ENCODE peak calls at places on chromosome 6, in eight cellular contexts. J, G, I, T, O, M, E and C are unnamed samples.
A peak's percentile ranks its signal among the peaks of the same experiment; 100 is the strongest.

GRCh38 chr6:166112580-166112979 is 55.1 kb downstream of the TBXT start:
- DNase-seq in M (peak; percentile 51), O (no peak), G (no peak), T (peak; percentile 80), J (no peak), E (peak; percentile 53), I (no peak), C (peak; percentile 48)

GRCh38 chr6:73800997-73801396 is 105.0 kb downstream of the CD109 start:
- DNase-seq in O (no peak), M (no peak), G (no peak), E (no peak), I (no peak), J (no peak), T (peak; percentile 39), C (no peak)

GRCh38 chr6:158662607-158663464 is 13.0 kb downstream of the SYTL3 start:
- DNase-seq in J (no peak), I (peak; percentile 77), O (no peak), G (no peak), E (peak; percentile 65), T (no peak), M (no peak), C (no peak)

GRCh38 chr6:149062653-149063348 is 254.7 kb upstream of the TAB2 start:
- DNase-seq in I (no peak), J (no peak), E (no peak), T (no peak), M (no peak), O (no peak), G (no peak), C (no peak)

GRCh38 chr6:29924731-29925130 is 17.6 kb upstream of the HLA-A start:
- DNase-seq in J (peak; percentile 51), E (no peak), T (no peak), O (no peak), I (no peak), M (no peak), G (no peak), C (no peak)

GRCh38 chr6:170250451-170250850 is 40.4 kb downstream of the DLL1 start:
- DNase-seq in E (no peak), J (no peak), I (no peak), G (no peak), O (no peak), M (no peak), T (no peak), C (no peak)

GRCh38 chr6:80767808-80768207 is 661.3 kb downstream of the BCKDHB start:
- DNase-seq in E (peak; percentile 88), T (peak; percentile 65), M (peak; percentile 80), G (no peak), J (peak; percentile 23), O (no peak), I (peak; percentile 89), C (peak; percentile 63)

GRCh38 chr6:132354517-132355167 is 46.6 kb downstream of the MOXD1 start:
- DNase-seq in O (no peak), J (no peak), T (peak; percentile 41), M (no peak), E (no peak), G (peak; percentile 33), I (no peak), C (no peak)

GRCh38 chr6:32803416-32803815 is 13.4 kb downstream of the HLA-DOB start:
- DNase-seq in G (no peak), I (no peak), O (no peak), T (no peak), M (no peak), E (no peak), J (no peak), C (no peak)

GRCh38 chr6:32807020-32807580 is 9.7 kb downstream of the HLA-DOB start:
- DNase-seq in O (no peak), E (no peak), M (no peak), I (no peak), J (no peak), G (no peak), T (no peak), C (no peak)
- TF ChIP-seq CTCF in O (peak; percentile 18), E (no peak), M (peak; percentile 10), I (no peak), J (no peak), G (no peak), T (no peak), C (no peak)

GRCh38 chr6:37362101-37362823 is 8.5 kb downstream of the RNF8 start:
- DNase-seq in G (no peak), E (no peak), M (no peak), O (no peak), J (no peak), T (no peak), I (no peak), C (no peak)
- TF ChIP-seq CTCF in G (no peak), E (no peak), M (no peak), O (no peak), J (no peak), T (no peak), I (no peak), C (no peak)

DNA sequence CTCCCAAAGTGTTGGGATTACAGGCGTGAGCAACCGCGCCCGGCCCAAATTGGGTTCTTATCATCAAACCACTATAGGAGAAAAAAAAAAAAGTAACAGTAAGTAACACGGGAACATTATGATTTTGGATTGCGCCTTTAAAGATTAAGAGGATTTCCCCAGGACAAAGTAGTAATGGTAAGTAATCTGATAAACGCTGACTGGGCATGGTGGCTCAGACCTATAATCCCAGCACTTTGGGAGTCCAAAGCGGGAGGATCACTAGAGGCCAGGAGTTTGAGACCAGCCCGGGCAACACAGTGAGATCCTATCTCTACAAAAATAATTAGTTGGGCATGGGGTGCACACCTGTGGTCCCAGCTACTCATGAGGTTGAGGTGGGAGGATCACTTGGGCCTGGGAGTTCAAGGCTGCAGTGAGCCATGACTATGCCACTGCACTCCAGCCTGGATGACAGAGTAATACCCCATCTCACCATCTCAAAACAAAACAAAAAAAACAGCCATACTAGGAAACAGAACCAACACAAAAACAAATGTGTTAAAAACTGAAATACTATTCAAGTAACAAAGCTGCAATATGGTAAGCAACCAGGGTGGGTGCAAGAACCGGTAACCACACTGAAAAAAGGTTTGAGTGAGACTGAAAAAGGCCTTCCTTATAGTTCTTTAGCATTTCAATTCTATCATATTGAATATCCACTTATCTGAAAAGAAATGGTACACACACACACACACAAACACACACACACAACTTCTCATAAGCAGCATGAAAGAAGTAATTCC is 8.2 kb downstream of the C6orf62 start:
- DNase-seq in M (no peak), T (no peak), I (no peak), E (no peak), G (no peak), J (no peak), O (no peak), C (no peak)
- TF ChIP-seq CTCF in M (no peak), T (no peak), I (no peak), E (no peak), G (no peak), J (no peak), O (no peak), C (no peak)

GRCh38 chr6:157380779-157381561 is at the start of gene ZDHHC14:
- DNase-seq in O (peak; percentile 73), I (peak; percentile 78), M (peak; percentile 77), E (peak; percentile 80), T (peak; percentile 84), J (peak; percentile 43), G (peak; percentile 87), C (peak; percentile 40)

GRCh38 chr6:157380458-157380778 is 572 bp upstream of the ZDHHC14 start:
- DNase-seq in I (no peak), T (no peak), M (no peak), O (no peak), J (no peak), G (peak; percentile 10), E (no peak), C (no peak)

GRCh38 chr6:157379656-157380457 is 1.1 kb upstream of the ZDHHC14 start:
- DNase-seq in E (peak; percentile 87), T (peak; percentile 90), M (peak; percentile 87), G (peak; percentile 86), J (peak; percentile 82), I (peak; percentile 89), O (peak; percentile 78), C (peak; percentile 44)

GRCh38 chr6:157383471-157383870 is 2.5 kb downstream of the ZDHHC14 start:
- DNase-seq in J (no peak), M (no peak), I (no peak), E (no peak), O (no peak), G (no peak), T (no peak), C (no peak)

DNA sequence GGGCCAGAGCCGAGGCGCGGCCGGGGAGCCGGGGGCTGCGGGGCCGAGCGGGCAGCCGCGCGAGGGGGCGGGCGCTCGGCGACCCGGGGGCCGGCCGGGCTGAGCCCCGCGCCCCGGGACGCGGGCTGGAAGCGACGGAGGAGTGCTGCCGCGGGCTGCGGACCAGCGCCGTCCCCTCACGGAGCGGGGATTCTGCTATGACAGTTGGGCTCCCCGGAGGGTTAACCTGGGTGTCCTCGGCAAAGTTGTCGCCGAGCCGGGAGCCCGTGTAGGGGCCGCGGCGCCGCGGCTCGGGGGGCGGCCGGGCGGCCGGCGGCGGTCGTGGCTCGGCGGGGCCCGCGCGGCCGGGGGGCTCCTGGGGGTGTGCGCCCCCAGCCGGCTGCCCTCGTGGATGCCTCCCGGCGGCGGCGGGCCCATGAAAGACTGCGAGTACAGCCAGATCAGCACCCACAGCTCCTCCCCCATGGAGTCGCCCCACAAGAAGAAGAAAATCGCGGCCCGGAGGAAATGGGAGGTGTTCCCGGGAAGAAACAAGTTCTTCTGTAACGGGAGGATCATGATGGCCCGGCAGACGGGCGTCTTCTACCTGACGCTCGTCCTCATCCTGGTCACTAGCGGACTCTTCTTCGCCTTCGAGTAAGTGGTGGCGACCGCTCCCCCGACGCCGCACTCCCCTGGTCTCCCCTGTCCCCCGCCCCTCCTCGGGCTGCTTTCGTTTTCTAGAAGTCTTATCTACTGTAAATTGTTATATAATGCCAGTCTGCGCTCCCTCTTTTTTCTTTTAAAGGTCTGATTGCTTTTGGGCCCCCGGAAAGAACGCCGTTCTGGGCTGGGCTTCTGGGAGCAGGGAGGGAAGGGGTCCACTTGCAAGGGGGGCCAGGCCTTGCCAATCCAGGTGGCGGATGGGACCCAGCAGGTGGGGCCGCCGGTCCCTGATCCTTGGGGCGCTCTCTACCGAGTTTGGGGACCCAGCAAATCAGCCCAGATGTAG is 936 bp downstream of the ZDHHC14 start:
- DNase-seq in I (peak; percentile 57), O (peak; percentile 36), E (peak; percentile 47), M (peak; percentile 41), T (peak; percentile 56), J (no peak), G (peak; percentile 63), C (no peak)
- TF ChIP-seq CTCF in I (no peak), O (peak; percentile 4), E (peak; percentile 24), M (no peak), T (no peak), J (no peak), G (no peak), C (peak; percentile 33)

DNA sequence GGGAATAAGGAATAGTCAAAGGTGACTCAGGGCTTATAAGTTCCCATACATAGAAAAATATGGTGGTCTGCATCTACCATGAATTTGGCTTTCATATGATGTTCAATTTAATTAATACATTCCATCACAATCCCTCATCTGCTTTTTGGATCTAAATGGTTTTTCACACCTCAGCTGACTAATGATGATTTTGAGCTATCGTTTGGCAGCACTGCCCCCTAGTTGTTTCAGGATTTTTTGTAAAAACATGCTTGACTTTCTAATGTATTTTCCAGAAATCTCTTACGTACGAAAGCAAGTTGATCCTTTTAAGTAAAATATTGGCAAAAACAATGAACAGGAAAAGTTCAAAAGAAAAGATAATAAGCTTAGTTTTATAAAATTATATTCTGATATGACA is 408.6 kb upstream of the ADGRB3 start:
- DNase-seq in T (peak; percentile 41), G (no peak), O (no peak), M (no peak), I (peak; percentile 17), E (no peak), J (no peak), C (no peak)
- TF ChIP-seq CTCF in T (peak; percentile 49), G (no peak), O (peak; percentile 54), M (peak; percentile 25), I (peak; percentile 11), E (no peak), J (no peak), C (no peak)